ENCODE peak calls at places on chromosome 7, in ten cellular contexts. Z, P, A, D, Y, H, S, Q, X and C are unnamed samples.

GRCh38 chr7:116592445-116592844 is 67.6 kb downstream of the CAV1 start:
- DNase-seq in Z (no peak), P (peak; percentile 12), A (no peak), D (no peak), Y (no peak), H (peak; percentile 36), S (no peak), Q (no peak), X (no peak), C (no peak)

GRCh38 chr7:80770061-80770460 is 131.6 kb downstream of the CD36 start:
- DNase-seq in Z (no peak), P (no peak), A (no peak), D (no peak), Y (no peak), H (no peak), S (no peak), Q (no peak), X (no peak), C (no peak)

GRCh38 chr7:157016352-157017041 is 6.0 kb upstream of the MNX1 start:
- DNase-seq in Z (no peak), P (no peak), A (peak; percentile 81), D (peak; percentile 77), Y (no peak), H (no peak), S (no peak), Q (no peak), X (no peak), C (peak; percentile 60)

GRCh38 chr7:128110641-128111365 is 79.6 kb upstream of the LRRC4 start:
- DNase-seq in Z (no peak), P (no peak), A (no peak), D (no peak), Y (no peak), H (no peak), S (no peak), Q (no peak), X (no peak), C (no peak)

GRCh38 chr7:42617781-42618457 is 294.0 kb downstream of the C7orf25 start:
- DNase-seq in Z (no peak), P (no peak), A (no peak), D (no peak), Y (no peak), H (no peak), S (peak; percentile 22), Q (no peak), X (no peak), C (no peak)

GRCh38 chr7:92874567-92874966 is 38.2 kb upstream of the CDK6 start:
- DNase-seq in Z (no peak), P (no peak), A (no peak), D (no peak), Y (no peak), H (no peak), S (peak; percentile 46), Q (no peak), X (peak; percentile 61), C (no peak)

GRCh38 chr7:101017099-101017777 is 2.6 kb upstream of the MUC17 start:
- DNase-seq in Z (peak; percentile 27), P (peak; percentile 77), A (peak; percentile 85), D (peak; percentile 89), Y (no peak), H (peak; percentile 82), S (peak; percentile 89), Q (peak; percentile 83), X (peak; percentile 84), C (no peak)

GRCh38 chr7:75966209-75966961 is 28.0 kb downstream of the TMEM120A start:
- DNase-seq in Z (no peak), P (no peak), A (no peak), D (no peak), Y (no peak), H (peak; percentile 80), S (peak; percentile 65), Q (peak; percentile 59), X (no peak), C (no peak)

GRCh38 chr7:15068324-15068723 is 165.8 kb upstream of the DGKB start:
- DNase-seq in Z (no peak), P (no peak), A (no peak), D (no peak), Y (no peak), H (no peak), S (no peak), Q (no peak), X (no peak), C (no peak)

GRCh38 chr7:157495594-157495993 is 158.8 kb downstream of the DNAJB6 start:
- DNase-seq in Z (no peak), P (no peak), A (peak; percentile 83), D (peak; percentile 75), Y (no peak), H (no peak), S (no peak), Q (no peak), X (no peak), C (peak; percentile 83)

GRCh38 chr7:92835140-92835850 is 1.1 kb downstream of the CDK6 start:
- DNase-seq in Z (peak; percentile 47), P (peak; percentile 58), A (peak; percentile 72), D (peak; percentile 58), Y (peak; percentile 72), H (peak; percentile 51), S (peak; percentile 81), Q (peak; percentile 40), X (peak; percentile 82), C (peak; percentile 85)

GRCh38 chr7:31488562-31489203 is 25.2 kb upstream of the ITPRID1 start:
- DNase-seq in Z (peak; percentile 29), P (peak; percentile 79), A (peak; percentile 68), D (peak; percentile 74), Y (peak; percentile 41), H (peak; percentile 6), S (peak; percentile 10), Q (no peak), X (peak; percentile 17), C (no peak)
- TF ChIP-seq CTCF in Z (peak; percentile 72), P (peak; percentile 91), A (peak; percentile 63), D (peak; percentile 65), Y (peak; percentile 60), H (peak; percentile 44), S (peak; percentile 46), Q (no peak), X (peak; percentile 41), C (peak; percentile 76)

GRCh38 chr7:110591341-110591740 is 499.6 kb upstream of the LRRN3 start:
- DNase-seq in Z (no peak), P (no peak), A (no peak), D (no peak), Y (no peak), H (no peak), S (no peak), Q (no peak), X (no peak), C (no peak)

GRCh38 chr7:110592557-110592956 is 498.4 kb upstream of the LRRN3 start:
- DNase-seq in Z (no peak), P (no peak), A (no peak), D (no peak), Y (no peak), H (no peak), S (no peak), Q (no peak), X (no peak), C (no peak)

GRCh38 chr7:110590415-110590814 is 500.5 kb upstream of the LRRN3 start:
- DNase-seq in Z (no peak), P (no peak), A (no peak), D (no peak), Y (no peak), H (no peak), S (no peak), Q (no peak), X (no peak), C (no peak)

GRCh38 chr7:110600983-110601382 is 489.9 kb upstream of the LRRN3 start:
- DNase-seq in Z (no peak), P (no peak), A (no peak), D (no peak), Y (no peak), H (no peak), S (no peak), Q (no peak), X (no peak), C (no peak)

GRCh38 chr7:110595694-110596093 is 495.2 kb upstream of the LRRN3 start:
- DNase-seq in Z (no peak), P (no peak), A (no peak), D (no peak), Y (no peak), H (no peak), S (no peak), Q (no peak), X (no peak), C (no peak)
- TF ChIP-seq CTCF in Z (no peak), P (no peak), A (no peak), D (no peak), Y (peak; percentile 15), H (peak; percentile 10), S (no peak), Q (no peak), X (no peak), C (peak; percentile 22)

DNA sequence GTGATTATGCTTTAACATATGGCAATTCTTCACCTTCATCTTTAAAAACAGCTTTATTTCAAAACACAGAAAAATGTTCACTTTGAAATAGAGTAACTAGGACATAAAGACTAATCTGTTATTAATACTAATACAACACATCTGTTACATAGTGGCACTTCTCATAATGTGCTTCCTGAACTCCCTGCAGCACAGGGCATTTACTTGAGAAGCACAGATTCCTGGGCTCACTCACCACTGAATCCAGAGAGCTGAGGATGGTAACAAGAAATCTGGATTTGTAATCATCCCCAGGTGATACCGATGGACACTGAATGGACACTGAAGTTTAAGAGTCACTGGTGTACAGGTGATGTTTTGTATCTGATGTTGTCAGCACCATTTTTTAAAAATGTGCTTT is 96.1 kb downstream of the COL28A1 start:
- DNase-seq in Z (no peak), P (no peak), A (no peak), D (no peak), Y (no peak), H (no peak), S (no peak), Q (no peak), X (no peak), C (no peak)
- TF ChIP-seq CTCF in Z (no peak), P (no peak), A (no peak), D (no peak), Y (no peak), H (no peak), S (no peak), Q (no peak), X (no peak), C (no peak)

GRCh38 chr7:26497801-26498596 is 206.3 kb downstream of the SNX10 start:
- DNase-seq in Z (no peak), P (peak; percentile 77), A (no peak), D (no peak), Y (no peak), H (no peak), S (no peak), Q (no peak), X (no peak), C (no peak)

GRCh38 chr7:26499316-26499897 is 207.7 kb downstream of the SNX10 start:
- DNase-seq in Z (no peak), P (no peak), A (no peak), D (no peak), Y (no peak), H (no peak), S (no peak), Q (no peak), X (no peak), C (no peak)

GRCh38 chr7:26504417-26504816 is 212.8 kb downstream of the SNX10 start:
- DNase-seq in Z (no peak), P (no peak), A (no peak), D (no peak), Y (no peak), H (no peak), S (no peak), Q (no peak), X (no peak), C (no peak)

GRCh38 chr7:26495569-26495968 is 203.9 kb downstream of the SNX10 start:
- DNase-seq in Z (no peak), P (no peak), A (no peak), D (no peak), Y (no peak), H (no peak), S (no peak), Q (no peak), X (no peak), C (no peak)

GRCh38 chr7:26500749-26501352 is 209.2 kb downstream of the SNX10 start:
- DNase-seq in Z (no peak), P (no peak), A (peak; percentile 64), D (peak; percentile 59), Y (peak; percentile 15), H (no peak), S (peak; percentile 19), Q (no peak), X (peak; percentile 54), C (no peak)
- TF ChIP-seq CTCF in Z (peak; percentile 24), P (peak; percentile 48), A (no peak), D (peak; percentile 50), Y (peak; percentile 58), H (peak; percentile 30), S (no peak), Q (no peak), X (peak; percentile 57), C (peak; percentile 66)